ENCODE peak calls at places on chromosomes 2 and 18, in seven cellular contexts. V, Y, J, Z, N, Q and U are unnamed samples.

GRCh38 chr2:16137080-16137755 is 196.9 kb downstream of the MYCN start:
- DNase-seq in V (no peak), Y (no peak), J (no peak), Z (no peak), N (no peak), Q (no peak), U (no peak)

GRCh38 chr18:10421859-10422258 is 32.6 kb upstream of the APCDD1 start:
- DNase-seq in V (no peak), Y (no peak), J (no peak), Z (peak; percentile 69), N (no peak), Q (peak; percentile 56), U (no peak)

GRCh38 chr2:232897971-232898408 is 27.9 kb downstream of the SNORC start:
- DNase-seq in V (no peak), Y (peak; percentile 41), J (no peak), Z (no peak), N (no peak), Q (no peak), U (no peak)

GRCh38 chr18:53698907-53699306 is 525.6 kb downstream of the MBD2 start:
- DNase-seq in V (no peak), Y (no peak), J (no peak), Z (no peak), N (peak; percentile 41), Q (no peak), U (peak; percentile 17)

GRCh38 chr2:148614332-148615049 is 30.1 kb upstream of the EPC2 start:
- DNase-seq in V (peak; percentile 52), Y (no peak), J (no peak), Z (peak; percentile 39), N (no peak), Q (peak; percentile 29), U (no peak)

GRCh38 chr18:22609642-22610041 is 191.9 kb upstream of the CTAGE1 start:
- DNase-seq in V (no peak), Y (peak; percentile 81), J (no peak), Z (peak; percentile 16), N (no peak), Q (peak; percentile 22), U (no peak)

GRCh38 chr18:24918257-24918656 is 433.7 kb downstream of the ZNF521 start:
- DNase-seq in V (no peak), Y (no peak), J (no peak), Z (no peak), N (no peak), Q (no peak), U (no peak)

GRCh38 chr2:175030380-175031271 is 25.4 kb upstream of the CHN1 start:
- DNase-seq in V (no peak), Y (no peak), J (peak; percentile 18), Z (peak; percentile 58), N (peak; percentile 41), Q (peak; percentile 24), U (peak; percentile 2)

GRCh38 chr18:36724591-36725001 is 104.2 kb downstream of the TPGS2 start:
- DNase-seq in V (no peak), Y (peak; percentile 74), J (no peak), Z (peak; percentile 34), N (no peak), Q (no peak), U (no peak)

GRCh38 chr2:13260401-13260800 is 543.7 kb downstream of the TRIB2 start:
- DNase-seq in V (no peak), Y (no peak), J (no peak), Z (no peak), N (peak; percentile 64), Q (no peak), U (no peak)

GRCh38 chr18:12839526-12840196 is 44.4 kb downstream of the PTPN2 start:
- DNase-seq in V (peak; percentile 38), Y (no peak), J (no peak), Z (no peak), N (no peak), Q (no peak), U (no peak)

GRCh38 chr2:38394903-38395341 is 17.8 kb upstream of the ATL2 start:
- DNase-seq in V (no peak), Y (no peak), J (no peak), Z (no peak), N (no peak), Q (no peak), U (peak; percentile 7)

GRCh38 chr18:48947583-48947982 is 3.2 kb downstream of the SMAD7 start:
- DNase-seq in V (no peak), Y (no peak), J (no peak), Z (no peak), N (no peak), Q (no peak), U (no peak)

GRCh38 chr2:151361674-151362380 is 4.4 kb downstream of the TNFAIP6 start:
- DNase-seq in V (no peak), Y (no peak), J (no peak), Z (no peak), N (no peak), Q (no peak), U (peak; percentile 5)

GRCh38 chr2:164877927-164878326 is 36.3 kb upstream of the COBLL1 start:
- DNase-seq in V (no peak), Y (no peak), J (no peak), Z (no peak), N (no peak), Q (no peak), U (no peak)

GRCh38 chr2:237662671-237663093 is 35.3 kb downstream of the LRRFIP1 start:
- DNase-seq in V (no peak), Y (peak; percentile 89), J (no peak), Z (peak; percentile 90), N (peak; percentile 81), Q (peak; percentile 93), U (no peak)

GRCh38 chr2:109647636-109648035 is 33.5 kb downstream of the SOWAHC start:
- DNase-seq in V (no peak), Y (peak; percentile 39), J (no peak), Z (peak; percentile 25), N (no peak), Q (no peak), U (no peak)

GRCh38 chr2:149661844-149662243 is 74.3 kb upstream of the MMADHC start:
- DNase-seq in V (no peak), Y (no peak), J (no peak), Z (peak; percentile 82), N (no peak), Q (no peak), U (no peak)

GRCh38 chr18:13267517-13267916 is 49.0 kb downstream of the LDLRAD4 start:
- DNase-seq in V (no peak), Y (no peak), J (no peak), Z (no peak), N (no peak), Q (no peak), U (no peak)

GRCh38 chr18:8493141-8493540 is 116.1 kb upstream of the RAB12 start:
- DNase-seq in V (no peak), Y (no peak), J (no peak), Z (no peak), N (no peak), Q (no peak), U (no peak)

GRCh38 chr2:42622943-42623676 is 54.7 kb downstream of the MTA3 start:
- DNase-seq in V (no peak), Y (no peak), J (no peak), Z (no peak), N (no peak), Q (no peak), U (peak; percentile 28)

GRCh38 chr2:210224660-210225460 is at the start of gene ACADL:
- DNase-seq in V (peak; percentile 11), Y (no peak), J (peak; percentile 62), Z (no peak), N (peak; percentile 76), Q (no peak), U (no peak)

GRCh38 chr2:237101118-237101979 is 15.7 kb downstream of the COPS8 start:
- DNase-seq in V (no peak), Y (no peak), J (no peak), Z (no peak), N (no peak), Q (no peak), U (no peak)

GRCh38 chr2:8653485-8653884 is 28.4 kb upstream of the ID2 start:
- DNase-seq in V (peak; percentile 38), Y (peak; percentile 43), J (no peak), Z (no peak), N (no peak), Q (no peak), U (no peak)

GRCh38 chr2:238467062-238467461 is 40.3 kb downstream of the ASB1 start:
- DNase-seq in V (no peak), Y (peak; percentile 43), J (no peak), Z (no peak), N (no peak), Q (no peak), U (no peak)